ENCODE peak calls at places on chromosomes 13 and 19, in six cellular contexts. One of them, this sample, is unnamed.

GRCh38 chr19:16496613-16496983 is 404 bp downstream of the C19orf44 start:
- DNase-seq in H9: no peak
- DNase-seq in H1: no peak
- DNase-seq in IMR-90: peak; percentile 44
- DNase-seq in trophoblast cell: peak; percentile 77
- DNase-seq in neuronal stem cell: no peak
- DNase-seq in this sample: no peak

GRCh38 chr13:92716749-92717148 is 509.9 kb upstream of the GPC6 start:
- DNase-seq in IMR-90: peak; percentile 19
- DNase-seq in neuronal stem cell: no peak
- DNase-seq in H1: no peak
- DNase-seq in H9: no peak
- DNase-seq in trophoblast cell: no peak
- DNase-seq in this sample: peak; percentile 11

GRCh38 chr19:4709440-4710280 is 14.0 kb downstream of the DPP9 start:
- DNase-seq in H1: no peak
- DNase-seq in neuronal stem cell: no peak
- DNase-seq in H9: no peak
- DNase-seq in trophoblast cell: no peak
- DNase-seq in IMR-90: no peak
- DNase-seq in this sample: no peak

GRCh38 chr13:45333973-45334922 is 6.7 kb downstream of the TPT1 start:
- DNase-seq in neuronal stem cell: no peak
- DNase-seq in H1: no peak
- DNase-seq in trophoblast cell: no peak
- DNase-seq in IMR-90: peak; percentile 62
- DNase-seq in H9: no peak
- DNase-seq in this sample: no peak

GRCh38 chr13:98960331-98961203 is 17.3 kb downstream of the DOCK9 start:
- DNase-seq in H9: no peak
- DNase-seq in trophoblast cell: no peak
- DNase-seq in IMR-90: no peak
- DNase-seq in H1: no peak
- DNase-seq in neuronal stem cell: no peak
- DNase-seq in this sample: no peak

GRCh38 chr13:112072531-112073244 is 5.7 kb downstream of the SOX1 start:
- DNase-seq in H1: no peak
- DNase-seq in H9: peak; percentile 90
- DNase-seq in neuronal stem cell: peak; percentile 83
- DNase-seq in trophoblast cell: no peak
- DNase-seq in IMR-90: no peak
- DNase-seq in this sample: peak; percentile 88

GRCh38 chr19:30153326-30154210 is 211.5 kb downstream of the URI1 start:
- DNase-seq in neuronal stem cell: no peak
- DNase-seq in H9: no peak
- DNase-seq in IMR-90: no peak
- DNase-seq in H1: no peak
- DNase-seq in trophoblast cell: no peak
- DNase-seq in this sample: no peak

GRCh38 chr13:74732736-74733135 is 598.5 kb upstream of the KLF12 start:
- DNase-seq in H9: no peak
- DNase-seq in neuronal stem cell: no peak
- DNase-seq in H1: no peak
- DNase-seq in IMR-90: no peak
- DNase-seq in trophoblast cell: no peak
- DNase-seq in this sample: no peak

GRCh38 chr19:10095948-10096614 is 6.4 kb downstream of the ANGPTL6 start:
- DNase-seq in trophoblast cell: peak; percentile 92
- DNase-seq in IMR-90: peak; percentile 89
- DNase-seq in H1: peak; percentile 79
- DNase-seq in H9: peak; percentile 91
- DNase-seq in neuronal stem cell: peak; percentile 83
- DNase-seq in this sample: peak; percentile 93

GRCh38 chr19:40231544-40232424 is 5.3 kb upstream of the CCNP start:
- DNase-seq in H1: no peak
- DNase-seq in H9: peak; percentile 69
- DNase-seq in trophoblast cell: no peak
- DNase-seq in neuronal stem cell: no peak
- DNase-seq in IMR-90: no peak
- DNase-seq in this sample: peak; percentile 78

GRCh38 chr13:33799950-33800592 is 17.9 kb upstream of the RFC3 start:
- DNase-seq in H9: no peak
- DNase-seq in trophoblast cell: no peak
- DNase-seq in neuronal stem cell: no peak
- DNase-seq in H1: no peak
- DNase-seq in IMR-90: peak; percentile 46
- DNase-seq in this sample: peak; percentile 26

GRCh38 chr13:106455777-106456176 is 79.7 kb downstream of the EFNB2 start:
- DNase-seq in H9: no peak
- DNase-seq in neuronal stem cell: no peak
- DNase-seq in trophoblast cell: no peak
- DNase-seq in H1: no peak
- DNase-seq in IMR-90: peak; percentile 59
- DNase-seq in this sample: no peak

GRCh38 chr13:31946091-31946770 is 85.3 kb upstream of the FRY start:
- DNase-seq in H1: no peak
- DNase-seq in IMR-90: peak; percentile 29
- DNase-seq in trophoblast cell: peak; percentile 8
- DNase-seq in neuronal stem cell: no peak
- DNase-seq in H9: no peak
- DNase-seq in this sample: no peak

GRCh38 chr13:50081106-50081898 is 66.1 kb downstream of the KCNRG start:
- DNase-seq in H1: no peak
- DNase-seq in neuronal stem cell: no peak
- DNase-seq in IMR-90: no peak
- DNase-seq in trophoblast cell: peak; percentile 51
- DNase-seq in H9: peak; percentile 63
- DNase-seq in this sample: peak; percentile 58

GRCh38 chr19:31742249-31742648 is 393.0 kb upstream of the TSHZ3 start:
- DNase-seq in trophoblast cell: no peak
- DNase-seq in neuronal stem cell: no peak
- DNase-seq in H1: no peak
- DNase-seq in H9: no peak
- DNase-seq in IMR-90: no peak
- DNase-seq in this sample: no peak

GRCh38 chr19:4647676-4648644 is 8.6 kb downstream of the TNFAIP8L1 start:
- DNase-seq in IMR-90: no peak
- DNase-seq in H9: peak; percentile 74
- DNase-seq in H1: no peak
- DNase-seq in neuronal stem cell: no peak
- DNase-seq in trophoblast cell: no peak
- DNase-seq in this sample: peak; percentile 52

GRCh38 chr19:3478409-3479176 is 1.7 kb downstream of the SMIM24 start:
- DNase-seq in trophoblast cell: no peak
- DNase-seq in IMR-90: no peak
- DNase-seq in H9: peak; percentile 51
- DNase-seq in H1: no peak
- DNase-seq in neuronal stem cell: no peak
- DNase-seq in this sample: no peak

GRCh38 chr19:33828266-33829075 is 31.8 kb downstream of the KCTD15 start:
- DNase-seq in IMR-90: no peak
- DNase-seq in H9: no peak
- DNase-seq in H1: no peak
- DNase-seq in trophoblast cell: no peak
- DNase-seq in neuronal stem cell: no peak
- DNase-seq in this sample: no peak

GRCh38 chr19:3138268-3138667 is 2.4 kb downstream of the GNA15 start:
- DNase-seq in H1: no peak
- DNase-seq in trophoblast cell: no peak
- DNase-seq in IMR-90: no peak
- DNase-seq in neuronal stem cell: no peak
- DNase-seq in H9: no peak
- DNase-seq in this sample: no peak

GRCh38 chr13:43377955-43378354 is 354.6 kb downstream of the DNAJC15 start:
- DNase-seq in IMR-90: peak; percentile 65
- DNase-seq in H1: no peak
- DNase-seq in neuronal stem cell: no peak
- DNase-seq in H9: no peak
- DNase-seq in trophoblast cell: no peak
- DNase-seq in this sample: no peak

GRCh38 chr19:18100710-18101109 is 3.1 kb downstream of the MAST3 start:
- DNase-seq in IMR-90: no peak
- DNase-seq in H1: no peak
- DNase-seq in trophoblast cell: peak; percentile 55
- DNase-seq in H9: peak; percentile 95
- DNase-seq in neuronal stem cell: peak; percentile 58
- DNase-seq in this sample: peak; percentile 80

GRCh38 chr13:72960541-72960940 is 98.3 kb upstream of the KLF5 start:
- DNase-seq in trophoblast cell: no peak
- DNase-seq in IMR-90: no peak
- DNase-seq in H1: no peak
- DNase-seq in H9: no peak
- DNase-seq in neuronal stem cell: no peak
- DNase-seq in this sample: no peak

GRCh38 chr19:16375157-16375935 is 50.7 kb downstream of the KLF2 start:
- DNase-seq in neuronal stem cell: no peak
- DNase-seq in H9: no peak
- DNase-seq in IMR-90: no peak
- DNase-seq in H1: no peak
- DNase-seq in trophoblast cell: no peak
- DNase-seq in this sample: no peak

GRCh38 chr13:30870916-30871712 is 35.0 kb upstream of the MEDAG start:
- DNase-seq in H1: no peak
- DNase-seq in neuronal stem cell: no peak
- DNase-seq in IMR-90: no peak
- DNase-seq in H9: peak; percentile 43
- DNase-seq in trophoblast cell: no peak
- DNase-seq in this sample: no peak

GRCh38 chr13:30873519-30873918 is 32.6 kb upstream of the MEDAG start:
- DNase-seq in H9: no peak
- DNase-seq in H1: no peak
- DNase-seq in neuronal stem cell: no peak
- DNase-seq in IMR-90: peak; percentile 19
- DNase-seq in trophoblast cell: no peak
- DNase-seq in this sample: peak; percentile 43

GRCh38 chr13:30871713-30872029 is 34.4 kb upstream of the MEDAG start:
- DNase-seq in IMR-90: no peak
- DNase-seq in neuronal stem cell: no peak
- DNase-seq in H9: no peak
- DNase-seq in H1: no peak
- DNase-seq in trophoblast cell: no peak
- DNase-seq in this sample: no peak

GRCh38 chr13:30872685-30873443 is 33.2 kb upstream of the MEDAG start:
- DNase-seq in IMR-90: peak; percentile 94
- DNase-seq in neuronal stem cell: peak; percentile 77
- DNase-seq in trophoblast cell: peak; percentile 11
- DNase-seq in H1: no peak
- DNase-seq in H9: peak; percentile 81
- DNase-seq in this sample: peak; percentile 95

GRCh38 chr13:30872195-30872594 is 33.9 kb upstream of the MEDAG start:
- DNase-seq in H9: no peak
- DNase-seq in trophoblast cell: no peak
- DNase-seq in neuronal stem cell: no peak
- DNase-seq in IMR-90: no peak
- DNase-seq in H1: no peak
- DNase-seq in this sample: no peak
- H2BK120ac ChIP-seq in H9: no peak overlapping the region
- H2BK120ac ChIP-seq in trophoblast cell: peak overlapping the region; percentile 95
- H2BK120ac ChIP-seq in neuronal stem cell: peak overlapping the region; percentile 13
- H2BK120ac ChIP-seq in IMR-90: peak overlapping the region; percentile 95
- H2BK120ac ChIP-seq in H1: peak overlapping the region; percentile 60
- H2BK120ac ChIP-seq in this sample: no peak overlapping the region

GRCh38 chr19:14689598-14690503 is at the start of gene ZNF333:
- DNase-seq in H1: peak; percentile 85
- DNase-seq in trophoblast cell: peak; percentile 80
- DNase-seq in IMR-90: peak; percentile 83
- DNase-seq in neuronal stem cell: peak; percentile 89
- DNase-seq in H9: peak; percentile 97
- DNase-seq in this sample: peak; percentile 94
- H2BK120ac ChIP-seq in H1: no peak within 1 kb of the TSS
- H2BK120ac ChIP-seq in trophoblast cell: peak within 1 kb of the TSS; percentile 83
- H2BK120ac ChIP-seq in IMR-90: peak within 1 kb of the TSS; percentile 98
- H2BK120ac ChIP-seq in neuronal stem cell: no peak within 1 kb of the TSS
- H2BK120ac ChIP-seq in H9: peak within 1 kb of the TSS; percentile 88
- H2BK120ac ChIP-seq in this sample: no peak within 1 kb of the TSS

GRCh38 chr19:46984077-46985010 is 35.3 kb upstream of the NPAS1 start:
- DNase-seq in H9: no peak
- DNase-seq in neuronal stem cell: no peak
- DNase-seq in H1: no peak
- DNase-seq in IMR-90: peak; percentile 50
- DNase-seq in trophoblast cell: no peak
- DNase-seq in this sample: no peak
- H2BK120ac ChIP-seq in H9: no peak overlapping the region
- H2BK120ac ChIP-seq in neuronal stem cell: no peak overlapping the region
- H2BK120ac ChIP-seq in H1: no peak overlapping the region
- H2BK120ac ChIP-seq in IMR-90: no peak overlapping the region
- H2BK120ac ChIP-seq in trophoblast cell: no peak overlapping the region
- H2BK120ac ChIP-seq in this sample: no peak overlapping the region

DNA sequence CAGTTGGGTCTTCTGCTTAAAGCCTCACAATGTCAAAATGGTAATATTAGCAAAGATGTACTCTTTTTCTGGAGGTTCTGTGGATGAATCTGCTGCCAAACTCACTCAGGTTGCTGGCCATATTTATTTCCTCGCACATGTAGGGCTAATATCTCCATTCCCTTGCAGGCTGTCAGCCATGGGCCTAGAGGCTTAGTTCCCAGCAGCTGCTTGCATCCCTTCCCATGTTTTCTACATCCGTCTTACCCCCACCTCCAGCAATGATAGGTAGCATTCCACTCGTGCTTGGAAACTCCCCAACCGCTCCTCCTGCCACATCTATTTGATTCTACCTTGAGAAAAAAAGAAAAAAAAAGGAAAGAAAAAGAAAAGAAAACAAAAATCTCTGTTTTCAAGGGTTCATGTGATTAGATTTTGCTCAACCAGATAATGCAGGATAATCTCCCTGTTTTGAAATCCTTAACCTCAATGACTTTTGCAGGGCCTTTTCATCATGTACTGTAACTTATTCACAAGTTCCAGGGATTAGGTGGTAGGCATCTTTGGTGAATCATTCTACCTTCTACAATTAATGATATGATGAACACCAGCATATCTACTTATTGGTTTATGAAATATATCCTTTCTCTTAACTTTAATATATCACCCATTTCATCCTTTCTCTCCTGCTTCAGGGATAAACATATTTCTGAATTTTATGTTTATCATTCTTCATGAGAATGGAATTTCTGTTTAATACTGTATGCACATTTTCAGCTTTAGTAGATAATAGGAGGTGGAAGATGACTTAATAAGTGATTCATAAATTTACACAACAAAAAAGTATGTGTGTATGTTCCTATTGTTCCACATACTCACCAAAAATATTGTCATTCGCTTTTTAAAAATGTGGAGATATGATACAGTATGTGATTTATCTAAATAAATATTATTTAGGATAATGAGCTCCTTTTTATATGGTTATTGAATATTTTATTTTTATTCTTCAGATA is 931.9 kb downstream of the SLITRK5 start:
- DNase-seq in trophoblast cell: no peak
- DNase-seq in H1: no peak
- DNase-seq in IMR-90: no peak
- DNase-seq in neuronal stem cell: no peak
- DNase-seq in H9: no peak
- DNase-seq in this sample: no peak
- H2BK120ac ChIP-seq in trophoblast cell: no peak overlapping the region
- H2BK120ac ChIP-seq in H1: no peak overlapping the region
- H2BK120ac ChIP-seq in IMR-90: no peak overlapping the region
- H2BK120ac ChIP-seq in neuronal stem cell: no peak overlapping the region
- H2BK120ac ChIP-seq in H9: no peak overlapping the region
- H2BK120ac ChIP-seq in this sample: no peak overlapping the region

This sample was measured in mesendoderm.